ENCODE peak calls at places on chromosomes 3 and 15, in four cellular contexts. One of them, this sample, is unnamed.

GRCh38 chr3:179324270-179324754 is 1.5 kb downstream of the ZNF639 start:
- DNase-seq in MCF 10A: peak; percentile 46
- DNase-seq in neural crest cell: no peak
- DNase-seq in GM10248: no peak
- DNase-seq in this sample: no peak

GRCh38 chr3:118199044-118199443 is 835.6 kb downstream of the IGSF11 start:
- DNase-seq in MCF 10A: peak; percentile 4
- DNase-seq in neural crest cell: no peak
- DNase-seq in GM10248: no peak
- DNase-seq in this sample: no peak

GRCh38 chr3:67198374-67198773 is 200.3 kb downstream of the KBTBD8 start:
- DNase-seq in neural crest cell: no peak
- DNase-seq in MCF 10A: no peak
- DNase-seq in GM10248: no peak
- DNase-seq in this sample: no peak

GRCh38 chr15:44532689-44533088 is 4.3 kb upstream of the EIF3J start:
- DNase-seq in neural crest cell: no peak
- DNase-seq in MCF 10A: no peak
- DNase-seq in GM10248: no peak
- DNase-seq in this sample: no peak

GRCh38 chr15:81071130-81071529 is 62.9 kb upstream of the CFAP161 start:
- DNase-seq in GM10248: no peak
- DNase-seq in neural crest cell: no peak
- DNase-seq in MCF 10A: peak; percentile 55
- DNase-seq in this sample: no peak

GRCh38 chr3:12242772-12243171 is 46.1 kb upstream of the PPARG start:
- DNase-seq in neural crest cell: no peak
- DNase-seq in GM10248: no peak
- DNase-seq in MCF 10A: no peak
- DNase-seq in this sample: no peak

GRCh38 chr3:160409812-160410610 is 10.6 kb downstream of the SMC4 start:
- DNase-seq in MCF 10A: no peak
- DNase-seq in GM10248: no peak
- DNase-seq in neural crest cell: no peak
- DNase-seq in this sample: no peak

GRCh38 chr15:50135123-50135541 is 16.1 kb upstream of the ATP8B4 start:
- DNase-seq in MCF 10A: no peak
- DNase-seq in GM10248: no peak
- DNase-seq in neural crest cell: no peak
- DNase-seq in this sample: no peak

GRCh38 chr15:70387086-70387485 is 289.4 kb upstream of the TLE3 start:
- DNase-seq in MCF 10A: no peak
- DNase-seq in neural crest cell: no peak
- DNase-seq in GM10248: no peak
- DNase-seq in this sample: no peak

GRCh38 chr3:5294360-5294759 is 106.9 kb downstream of the EDEM1 start:
- DNase-seq in neural crest cell: no peak
- DNase-seq in MCF 10A: no peak
- DNase-seq in GM10248: no peak
- DNase-seq in this sample: no peak

GRCh38 chr3:127388412-127388811 is 100.6 kb upstream of the PRR20G start:
- DNase-seq in MCF 10A: no peak
- DNase-seq in GM10248: no peak
- DNase-seq in neural crest cell: no peak
- DNase-seq in this sample: no peak

GRCh38 chr3:32102289-32102688 is 4.1 kb upstream of the GPD1L start:
- DNase-seq in neural crest cell: no peak
- DNase-seq in MCF 10A: no peak
- DNase-seq in GM10248: no peak
- DNase-seq in this sample: no peak

GRCh38 chr3:53763353-53763752 is 82.9 kb downstream of the CHDH start:
- DNase-seq in neural crest cell: no peak
- DNase-seq in MCF 10A: no peak
- DNase-seq in GM10248: no peak
- DNase-seq in this sample: no peak

GRCh38 chr3:134066539-134067310 is 37.0 kb upstream of the SLCO2A1 start:
- DNase-seq in MCF 10A: no peak
- DNase-seq in GM10248: no peak
- DNase-seq in neural crest cell: no peak
- DNase-seq in this sample: no peak

GRCh38 chr15:101020451-101020850 is 101.3 kb downstream of the LRRK1 start:
- DNase-seq in MCF 10A: no peak
- DNase-seq in neural crest cell: no peak
- DNase-seq in GM10248: no peak
- DNase-seq in this sample: no peak

GRCh38 chr3:197518794-197519451 is 36.8 kb downstream of the BDH1 start:
- DNase-seq in neural crest cell: no peak
- DNase-seq in GM10248: no peak
- DNase-seq in MCF 10A: no peak
- DNase-seq in this sample: no peak

GRCh38 chr3:65030847-65031463 is 343.2 kb upstream of the ADAMTS9 start:
- DNase-seq in neural crest cell: no peak
- DNase-seq in GM10248: no peak
- DNase-seq in MCF 10A: peak; percentile 70
- DNase-seq in this sample: no peak

GRCh38 chr15:101088788-101089578 is 162.9 kb downstream of the CHSY1 start:
- DNase-seq in MCF 10A: peak; percentile 61
- DNase-seq in neural crest cell: peak; percentile 74
- DNase-seq in GM10248: peak; percentile 89
- DNase-seq in this sample: peak; percentile 89

GRCh38 chr15:87733522-87733921 is 523.0 kb downstream of the NTRK3 start:
- DNase-seq in neural crest cell: no peak
- DNase-seq in GM10248: no peak
- DNase-seq in MCF 10A: no peak
- DNase-seq in this sample: no peak

GRCh38 chr3:15636028-15636709 is 34.6 kb downstream of the BTD start:
- DNase-seq in GM10248: peak; percentile 50
- DNase-seq in MCF 10A: peak; percentile 84
- DNase-seq in neural crest cell: no peak
- DNase-seq in this sample: peak; percentile 31

GRCh38 chr3:52238761-52239701 is at the start of gene TWF2:
- DNase-seq in MCF 10A: peak; percentile 70
- DNase-seq in GM10248: peak; percentile 97
- DNase-seq in neural crest cell: peak; percentile 76
- DNase-seq in this sample: peak; percentile 87

GRCh38 chr3:5022966-5023776 is 43.9 kb downstream of the BHLHE40 start:
- DNase-seq in neural crest cell: no peak
- DNase-seq in MCF 10A: peak; percentile 99
- DNase-seq in GM10248: no peak
- DNase-seq in this sample: no peak

GRCh38 chr3:57112206-57112605 is 51.7 kb downstream of the SPATA12 start:
- DNase-seq in MCF 10A: no peak
- DNase-seq in GM10248: peak; percentile 29
- DNase-seq in neural crest cell: no peak
- DNase-seq in this sample: no peak

GRCh38 chr3:98331329-98331728 is 22.3 kb upstream of the OR5K4 start:
- DNase-seq in MCF 10A: no peak
- DNase-seq in neural crest cell: no peak
- DNase-seq in GM10248: no peak
- DNase-seq in this sample: no peak

GRCh38 chr3:73516656-73517055 is 108.1 kb downstream of the PDZRN3 start:
- DNase-seq in neural crest cell: no peak
- DNase-seq in GM10248: no peak
- DNase-seq in MCF 10A: no peak
- DNase-seq in this sample: no peak

GRCh38 chr15:89630974-89631901 is 24.0 kb downstream of the KIF7 start:
- DNase-seq in neural crest cell: no peak
- DNase-seq in GM10248: peak; percentile 12
- DNase-seq in MCF 10A: no peak
- DNase-seq in this sample: no peak

GRCh38 chr15:34119291-34119690 is 17.4 kb downstream of the PGBD4 start:
- DNase-seq in GM10248: no peak
- DNase-seq in neural crest cell: no peak
- DNase-seq in MCF 10A: peak; percentile 26
- DNase-seq in this sample: no peak

GRCh38 chr3:87053548-87053947 is 62.6 kb upstream of the VGLL3 start:
- DNase-seq in GM10248: no peak
- DNase-seq in MCF 10A: no peak
- DNase-seq in neural crest cell: no peak
- DNase-seq in this sample: no peak

GRCh38 chr3:177035678-177036077 is 161.6 kb downstream of the TBL1XR1 start:
- DNase-seq in MCF 10A: no peak
- DNase-seq in neural crest cell: no peak
- DNase-seq in GM10248: no peak
- DNase-seq in this sample: no peak

GRCh38 chr3:125358923-125359322 is 16.2 kb downstream of the ZNF148 start:
- DNase-seq in GM10248: no peak
- DNase-seq in MCF 10A: no peak
- DNase-seq in neural crest cell: no peak
- DNase-seq in this sample: no peak

GRCh38 chr3:166367947-166368533 is 530.8 kb upstream of the BCHE start:
- DNase-seq in neural crest cell: no peak
- DNase-seq in MCF 10A: peak; percentile 25
- DNase-seq in GM10248: no peak
- DNase-seq in this sample: no peak

GRCh38 chr3:60743631-60744164 is 507.6 kb downstream of the FHIT start:
- DNase-seq in neural crest cell: peak; percentile 49
- DNase-seq in MCF 10A: no peak
- DNase-seq in GM10248: no peak
- DNase-seq in this sample: peak; percentile 33

GRCh38 chr3:60746690-60747416 is 504.4 kb downstream of the FHIT start:
- DNase-seq in neural crest cell: no peak
- DNase-seq in GM10248: no peak
- DNase-seq in MCF 10A: peak; percentile 9
- DNase-seq in this sample: peak; percentile 7

GRCh38 chr3:60737633-60738399 is 513.4 kb downstream of the FHIT start:
- DNase-seq in GM10248: no peak
- DNase-seq in neural crest cell: no peak
- DNase-seq in MCF 10A: no peak
- DNase-seq in this sample: no peak

GRCh38 chr3:60746043-60746638 is 505.1 kb downstream of the FHIT start:
- DNase-seq in MCF 10A: no peak
- DNase-seq in GM10248: no peak
- DNase-seq in neural crest cell: no peak
- DNase-seq in this sample: no peak

DNA sequence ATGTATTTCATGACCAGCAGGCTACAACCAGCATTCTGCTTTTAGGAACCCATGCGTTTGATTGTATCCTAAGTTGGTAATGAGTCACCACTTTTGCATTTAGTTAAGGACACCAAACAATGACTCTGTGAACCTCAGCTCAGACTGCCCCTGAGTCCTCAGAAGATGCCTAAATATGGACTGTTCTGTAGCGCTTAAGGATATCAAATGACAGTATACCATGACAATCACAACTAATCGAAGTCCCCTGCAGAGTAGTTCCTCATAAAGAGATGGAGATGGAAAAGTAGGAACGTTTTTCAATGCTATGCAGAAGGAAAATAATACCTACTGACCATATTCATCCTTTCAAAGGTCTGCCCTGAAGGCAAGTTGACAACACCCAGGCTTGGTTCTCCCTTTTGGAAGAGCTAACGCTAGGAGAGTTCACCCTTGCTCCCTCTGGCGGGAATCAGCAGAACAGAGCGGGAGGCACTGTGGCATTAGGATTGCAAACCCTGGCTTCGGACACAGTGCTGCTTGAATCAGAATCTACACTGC is 508.6 kb downstream of the FHIT start:
- DNase-seq in GM10248: no peak
- DNase-seq in neural crest cell: peak; percentile 41
- DNase-seq in MCF 10A: peak; percentile 65
- DNase-seq in this sample: peak; percentile 50
- TF ChIP-seq CTCF in GM10248: no peak
- TF ChIP-seq CTCF in neural crest cell: peak; percentile 59
- TF ChIP-seq CTCF in MCF 10A: peak; percentile 26
- TF ChIP-seq CTCF in this sample: peak; percentile 49

DNA sequence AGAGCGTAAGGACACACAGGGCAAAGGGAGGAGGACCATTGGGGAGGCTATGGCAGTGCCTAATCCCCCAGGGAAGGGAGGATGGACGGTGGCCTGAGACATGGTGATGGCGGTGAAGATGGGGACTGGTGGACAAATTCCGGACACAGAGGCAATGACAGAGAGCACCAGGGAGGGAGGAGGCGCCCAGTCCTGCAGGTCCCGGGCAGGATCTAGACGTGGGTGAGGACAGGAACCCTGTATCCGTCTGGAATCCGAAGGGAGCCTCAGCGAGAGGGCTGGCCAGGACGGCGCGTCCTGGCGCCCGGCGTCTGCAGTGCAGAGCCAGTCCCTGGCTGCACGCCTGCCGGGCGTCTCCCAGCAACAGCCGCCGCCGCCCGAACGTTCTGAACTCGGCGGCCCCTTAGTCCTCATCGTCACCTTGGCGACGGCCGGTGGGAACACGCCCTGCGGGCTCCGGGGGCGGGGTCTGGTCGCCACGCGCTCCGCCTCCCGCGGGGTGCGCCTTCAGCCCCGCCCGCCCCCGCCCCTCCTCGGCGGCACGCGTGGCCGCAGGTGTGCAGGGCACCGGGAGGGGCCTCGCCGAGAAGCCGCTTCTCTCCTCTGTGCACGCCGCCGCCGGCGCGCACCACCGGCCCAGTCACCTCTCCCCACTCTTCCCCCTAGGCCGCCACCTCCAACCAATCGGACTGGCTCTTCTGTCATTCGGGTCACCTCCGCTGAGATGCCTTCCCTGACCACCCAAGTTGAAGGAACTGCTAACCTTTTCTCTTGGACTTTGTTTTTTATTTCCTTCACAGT is 11.6 kb downstream of the XIRP1 start:
- DNase-seq in GM10248: peak; percentile 95
- DNase-seq in neural crest cell: peak; percentile 75
- DNase-seq in MCF 10A: peak; percentile 87
- DNase-seq in this sample: peak; percentile 76
- TF ChIP-seq CTCF in GM10248: no peak
- TF ChIP-seq CTCF in neural crest cell: peak; percentile 32
- TF ChIP-seq CTCF in MCF 10A: no peak
- TF ChIP-seq CTCF in this sample: no peak

DNA sequence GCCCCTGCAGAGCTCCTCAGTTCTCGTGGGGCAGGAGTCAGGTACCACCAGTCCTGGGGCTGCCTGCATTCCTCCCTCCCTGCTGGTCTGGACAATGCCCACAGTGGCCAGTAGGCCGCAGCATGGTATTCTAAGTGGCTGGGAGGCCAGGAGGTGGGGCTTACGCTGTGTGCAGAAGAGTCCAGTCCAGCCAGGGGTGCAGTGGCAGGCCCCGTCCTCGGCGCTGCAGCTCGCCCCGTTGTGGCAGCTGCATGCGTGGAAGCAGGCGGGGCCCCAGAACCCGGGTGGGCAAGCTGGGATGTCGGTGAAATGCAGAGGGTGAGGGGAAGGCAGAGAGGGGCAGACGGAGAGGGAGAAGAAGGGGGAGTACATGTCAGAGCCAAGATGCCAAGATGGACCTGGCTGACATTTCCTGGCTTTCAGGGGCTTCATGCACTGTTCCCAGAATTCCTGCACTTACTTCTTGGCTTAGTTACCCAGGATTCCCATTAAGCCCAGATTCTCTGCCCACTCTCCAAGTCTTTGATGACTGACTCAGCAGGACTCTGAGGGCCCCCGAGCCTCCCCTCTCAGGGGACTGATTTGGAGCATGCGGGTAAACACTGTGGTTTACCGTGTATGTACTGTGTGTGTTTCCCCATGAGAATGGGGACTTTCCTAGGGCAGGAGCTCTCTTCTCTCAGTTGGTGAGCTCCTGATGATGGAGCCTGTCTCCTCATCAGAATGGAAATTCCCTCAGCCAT is 47.5 kb downstream of the RAB11A start:
- DNase-seq in neural crest cell: peak; percentile 62
- DNase-seq in MCF 10A: peak; percentile 50
- DNase-seq in GM10248: peak; percentile 85
- DNase-seq in this sample: peak; percentile 68
- TF ChIP-seq CTCF in neural crest cell: peak; percentile 67
- TF ChIP-seq CTCF in MCF 10A: peak; percentile 42
- TF ChIP-seq CTCF in GM10248: peak; percentile 90
- TF ChIP-seq CTCF in this sample: no peak

GRCh38 chr3:123914829-123915228 is 30.7 kb upstream of the MYLK start:
- DNase-seq in neural crest cell: no peak
- DNase-seq in GM10248: no peak
- DNase-seq in MCF 10A: no peak
- DNase-seq in this sample: no peak
- TF ChIP-seq CTCF in neural crest cell: no peak
- TF ChIP-seq CTCF in GM10248: no peak
- TF ChIP-seq CTCF in MCF 10A: no peak
- TF ChIP-seq CTCF in this sample: no peak

This sample was measured in endothelial cell.